ENCODE peak calls at places on chromosomes 2 and 18, in five cellular contexts. M, R, E, X and O are unnamed samples.
A peak's percentile ranks its signal among the peaks of the same experiment; 100 is the strongest.

GRCh38 chr18:1014951-1015627 is 110.4 kb downstream of the ADCYAP1 start:
- DNase-seq in E (no peak), M (no peak), R (peak; percentile 30), X (no peak), O (no peak)

GRCh38 chr2:80149991-80150390 is 154.6 kb downstream of the LRRTM1 start:
- DNase-seq in X (no peak), M (no peak), R (no peak), E (no peak), O (no peak)

GRCh38 chr18:51150430-51150746 is 47.1 kb downstream of the MEX3C start:
- DNase-seq in R (no peak), M (no peak), E (no peak), X (no peak), O (no peak)

GRCh38 chr2:44774826-44775492 is 166.5 kb upstream of the SIX3 start:
- DNase-seq in X (no peak), M (no peak), E (peak; percentile 64), R (no peak), O (no peak)

GRCh38 chr18:31970617-31971016 is 27.7 kb upstream of the TRAPPC8 start:
- DNase-seq in M (no peak), X (no peak), R (no peak), E (no peak), O (no peak)

GRCh38 chr2:189421644-189422043 is 19.6 kb upstream of the WDR75 start:
- DNase-seq in E (no peak), R (no peak), X (no peak), M (peak; percentile 43), O (peak; percentile 34)

GRCh38 chr2:112483821-112484220 is 1.9 kb downstream of the TTL start:
- DNase-seq in M (no peak), E (no peak), X (no peak), R (no peak), O (no peak)

GRCh38 chr2:96505231-96505889 is at the start of gene NEURL3:
- DNase-seq in E (no peak), M (peak; percentile 95), X (peak; percentile 65), R (no peak), O (no peak)

GRCh38 chr2:68796306-68796905 is 61.8 kb downstream of the ARHGAP25 start:
- DNase-seq in M (no peak), R (no peak), E (no peak), X (no peak), O (no peak)

GRCh38 chr2:175107146-175107545 is 60.9 kb downstream of the ATF2 start:
- DNase-seq in M (no peak), R (no peak), E (no peak), X (no peak), O (no peak)

GRCh38 chr2:164928101-164928673 is 27.1 kb downstream of the SLC38A11 start:
- DNase-seq in R (no peak), M (no peak), X (no peak), E (no peak), O (no peak)

GRCh38 chr2:205776720-205777119 is 94.4 kb downstream of the NRP2 start:
- DNase-seq in M (no peak), X (no peak), E (no peak), R (no peak), O (no peak)

GRCh38 chr18:3713166-3713565 is 263.2 kb downstream of the TGIF1 start:
- DNase-seq in X (no peak), E (no peak), M (no peak), R (no peak), O (no peak)

GRCh38 chr2:160377204-160377995 is 116.2 kb downstream of the RBMS1 start:
- DNase-seq in M (no peak), E (no peak), X (no peak), R (no peak), O (no peak)

GRCh38 chr2:128610496-128610895 is 291.8 kb upstream of the HS6ST1 start:
- DNase-seq in X (no peak), R (no peak), M (no peak), E (no peak), O (no peak)

GRCh38 chr2:38959938-38960608 is 70.4 kb downstream of the ARHGEF33 start:
- DNase-seq in E (no peak), M (peak; percentile 47), X (no peak), R (peak; percentile 69), O (peak; percentile 79)

GRCh38 chr2:24917086-24917485 is 3.0 kb downstream of the ADCY3 start:
- DNase-seq in X (no peak), E (no peak), R (no peak), M (no peak), O (no peak)

GRCh38 chr2:169184074-169184473 is 114.7 kb downstream of the DHRS9 start:
- DNase-seq in M (no peak), E (no peak), R (no peak), X (no peak), O (no peak)

GRCh38 chr2:204251118-204251757 is 294.0 kb upstream of the PARD3B start:
- DNase-seq in X (no peak), M (no peak), E (no peak), R (no peak), O (no peak)

GRCh38 chr2:120939595-120940318 is 204.1 kb downstream of the GLI2 start:
- DNase-seq in R (no peak), M (peak; percentile 63), E (no peak), X (no peak), O (no peak)

GRCh38 chr2:105645031-105645940 is 99.4 kb upstream of the NCK2 start:
- DNase-seq in E (no peak), X (no peak), R (no peak), M (no peak), O (no peak)

GRCh38 chr18:41324934-41325333 is 630.1 kb upstream of the PIK3C3 start:
- DNase-seq in X (no peak), R (no peak), E (no peak), M (no peak), O (peak; percentile 51)

GRCh38 chr2:239857591-239857990 is 167.6 kb downstream of the NDUFA10 start:
- DNase-seq in E (no peak), R (no peak), X (no peak), M (no peak), O (no peak)

GRCh38 chr18:54388203-54389142 is 30.8 kb downstream of the C18orf54 start:
- DNase-seq in X (no peak), M (peak; percentile 88), R (peak; percentile 45), E (no peak), O (peak; percentile 71)

GRCh38 chr2:99982744-99983143 is 159.6 kb downstream of the AFF3 start:
- DNase-seq in R (no peak), M (no peak), X (no peak), E (no peak), O (no peak)

GRCh38 chr2:12856934-12857660 is 140.4 kb downstream of the TRIB2 start:
- DNase-seq in X (no peak), M (peak; percentile 34), R (no peak), E (no peak), O (no peak)

GRCh38 chr2:223873672-223874071 is 36.3 kb upstream of the AP1S3 start:
- DNase-seq in R (no peak), M (no peak), E (no peak), X (no peak), O (no peak)

GRCh38 chr18:61605376-61606067 is 272.3 kb downstream of the CDH20 start:
- DNase-seq in X (no peak), R (no peak), M (no peak), E (no peak), O (no peak)
- H3K4me3 ChIP-seq in X (peak overlapping the region; percentile 46), R (no peak overlapping the region), M (peak overlapping the region; percentile 28), E (no peak overlapping the region), O (peak overlapping the region; percentile 43)

GRCh38 chr2:153478289-153479261 is at the start of gene RPRM:
- DNase-seq in M (peak; percentile 19), X (no peak), R (peak; percentile 66), E (peak; percentile 90), O (peak; percentile 55)
- TF ChIP-seq CTCF in M (peak; percentile 73), X (peak; percentile 91), R (peak; percentile 85), E (peak; percentile 96), O (peak; percentile 95)

GRCh38 chr2:5373200-5373599 is 319.0 kb upstream of the SOX11 start:
- DNase-seq in M (no peak), X (no peak), R (no peak), E (peak; percentile 39), O (no peak)

GRCh38 chr2:5374736-5375135 is 317.4 kb upstream of the SOX11 start:
- DNase-seq in R (no peak), X (no peak), M (no peak), E (no peak), O (no peak)
- H3K4me3 ChIP-seq in R (no peak overlapping the region), X (no peak overlapping the region), M (no peak overlapping the region), E (no peak overlapping the region), O (no peak overlapping the region)

GRCh38 chr2:111121028-111121872 is 536 bp downstream of the BCL2L11 start:
- DNase-seq in E (peak; percentile 25), X (peak; percentile 76), M (no peak), R (peak; percentile 55), O (peak; percentile 64)
- TF ChIP-seq CTCF in E (no peak), X (no peak), M (no peak), R (no peak), O (no peak)

GRCh38 chr2:58207189-58207588 is 33.9 kb downstream of the FANCL start:
- DNase-seq in E (no peak), R (no peak), M (no peak), X (no peak), O (no peak)
- H3K4me3 ChIP-seq in E (no peak overlapping the region), R (no peak overlapping the region), M (no peak overlapping the region), X (no peak overlapping the region), O (no peak overlapping the region)

GRCh38 chr2:64359892-64360657 is 93.9 kb upstream of the LGALSL start:
- DNase-seq in M (peak; percentile 90), X (peak; percentile 93), E (no peak), R (peak; percentile 82), O (peak; percentile 92)
- TF ChIP-seq CTCF in M (peak; percentile 25), X (no peak), E (no peak), R (no peak), O (no peak)